ENCODE peak calls at places on chromosomes 1 and 21, in six cellular contexts. K, G, N, S, U and R are unnamed samples.

GRCh38 chr1:178189814-178190213 is 95.9 kb downstream of the RASAL2 start:
- DNase-seq in K (no peak), G (no peak), N (no peak), S (no peak), U (peak), R (no peak)

GRCh38 chr1:203534526-203534925 is 40.6 kb downstream of the OPTC start:
- DNase-seq in K (no peak), G (no peak), N (no peak), S (no peak), U (no peak), R (peak)

GRCh38 chr1:201711101-201711597 is 117.8 kb upstream of the IPO9 start:
- DNase-seq in K (no peak), G (no peak), N (no peak), S (no peak), U (no peak), R (peak)

GRCh38 chr1:24411963-24412362 is 1.6 kb downstream of the STPG1 start:
- DNase-seq in K (no peak), G (no peak), N (no peak), S (no peak), U (no peak), R (no peak)

GRCh38 chr1:205091043-205091740 is 6.9 kb upstream of the TMEM81 start:
- DNase-seq in K (no peak), G (no peak), N (no peak), S (no peak), U (peak), R (no peak)

GRCh38 chr21:25934771-25935224 is 200.0 kb downstream of the GABPA start:
- DNase-seq in K (no peak), G (peak), N (peak), S (peak), U (peak), R (peak)

GRCh38 chr1:94237291-94238226 is at the start of gene ARHGAP29:
- DNase-seq in K (peak), G (no peak), N (peak), S (peak), U (peak), R (peak)

GRCh38 chr1:76868916-76869315 is 1.6 kb downstream of the ST6GALNAC5 start:
- DNase-seq in K (no peak), G (no peak), N (no peak), S (no peak), U (no peak), R (no peak)

GRCh38 chr1:218368686-218369085 is 23.6 kb downstream of the TGFB2 start:
- DNase-seq in K (no peak), G (no peak), N (no peak), S (no peak), U (no peak), R (no peak)

GRCh38 chr1:1208713-1209433 is 2.5 kb upstream of the TNFRSF18 start:
- DNase-seq in K (no peak), G (no peak), N (no peak), S (peak), U (peak), R (no peak)

GRCh38 chr1:32349211-32349708 is 13.0 kb downstream of the FAM229A start:
- DNase-seq in K (no peak), G (no peak), N (no peak), S (no peak), U (peak), R (peak)

GRCh38 chr1:111334169-111334568 is 43.5 kb downstream of the CHIA start:
- DNase-seq in K (peak), G (no peak), N (peak), S (no peak), U (peak), R (no peak)

GRCh38 chr1:55311057-55311631 is 96.0 kb upstream of the USP24 start:
- DNase-seq in K (no peak), G (no peak), N (no peak), S (no peak), U (no peak), R (no peak)

GRCh38 chr1:87329051-87329755 is 523 bp downstream of the LMO4 start:
- DNase-seq in K (no peak), G (no peak), N (peak), S (peak), U (peak), R (peak)

GRCh38 chr1:37922767-37923550 is 23.9 kb downstream of the INPP5B start:
- DNase-seq in K (no peak), G (no peak), N (no peak), S (no peak), U (peak), R (no peak)

GRCh38 chr1:198064181-198064580 is 92.6 kb upstream of the NEK7 start:
- DNase-seq in K (no peak), G (no peak), N (no peak), S (no peak), U (no peak), R (no peak)

GRCh38 chr1:226526801-226527595 is 21.6 kb upstream of the STUM start:
- DNase-seq in K (no peak), G (no peak), N (peak), S (no peak), U (no peak), R (no peak)

GRCh38 chr1:228154685-228155571 is 5.2 kb downstream of the GJC2 start:
- DNase-seq in K (no peak), G (no peak), N (no peak), S (peak), U (no peak), R (peak)

GRCh38 chr21:14013056-14013603 is 197.6 kb downstream of the LIPI start:
- DNase-seq in K (no peak), G (no peak), N (no peak), S (no peak), U (no peak), R (peak)

DNA sequence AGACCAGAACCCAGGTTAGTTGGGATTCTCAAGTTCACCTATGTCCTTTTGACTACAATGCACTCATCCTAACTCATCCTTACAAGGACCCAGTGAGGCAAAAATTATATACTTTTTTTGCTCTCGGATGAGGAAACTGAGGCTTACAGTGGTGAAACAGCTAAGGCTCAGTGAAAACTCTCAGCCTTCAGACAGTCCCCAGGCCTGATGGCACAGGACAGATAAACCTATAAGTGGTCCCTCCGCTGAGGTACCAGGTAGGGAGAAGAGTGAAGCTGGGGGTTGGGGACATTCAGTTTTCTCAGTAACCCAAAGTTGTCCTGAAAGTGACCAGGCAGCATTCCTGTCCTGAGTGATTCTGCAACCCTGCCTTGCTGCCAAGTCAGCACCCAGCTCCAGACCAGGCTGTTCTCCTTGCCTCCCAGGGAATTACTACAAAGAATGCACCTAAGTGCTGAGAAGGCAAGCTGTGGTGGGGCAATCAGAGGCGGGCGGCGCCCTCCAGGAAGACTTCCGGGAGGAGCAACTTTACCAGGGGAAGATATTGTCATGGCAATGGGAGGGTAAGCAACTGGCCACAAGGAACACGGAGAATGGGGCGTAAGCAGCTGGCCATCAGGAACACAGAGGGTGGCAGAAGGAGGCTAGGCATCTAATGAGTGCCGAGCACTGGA is 4.6 kb downstream of the TENT5B start:
- DNase-seq in K (no peak), G (no peak), N (peak), S (no peak), U (no peak), R (no peak)
- TF ChIP-seq POLR2AphosphoS5 in K (no peak), G (no peak), N (peak), S (no peak), U (no peak), R (peak)

GRCh38 chr1:119617751-119618691 is 30.0 kb downstream of the ZNF697 start:
- DNase-seq in K (no peak), G (no peak), N (peak), S (no peak), U (no peak), R (no peak)

GRCh38 chr1:119611701-119612113 is 36.4 kb downstream of the ZNF697 start:
- DNase-seq in K (peak), G (peak), N (peak), S (peak), U (peak), R (peak)

DNA sequence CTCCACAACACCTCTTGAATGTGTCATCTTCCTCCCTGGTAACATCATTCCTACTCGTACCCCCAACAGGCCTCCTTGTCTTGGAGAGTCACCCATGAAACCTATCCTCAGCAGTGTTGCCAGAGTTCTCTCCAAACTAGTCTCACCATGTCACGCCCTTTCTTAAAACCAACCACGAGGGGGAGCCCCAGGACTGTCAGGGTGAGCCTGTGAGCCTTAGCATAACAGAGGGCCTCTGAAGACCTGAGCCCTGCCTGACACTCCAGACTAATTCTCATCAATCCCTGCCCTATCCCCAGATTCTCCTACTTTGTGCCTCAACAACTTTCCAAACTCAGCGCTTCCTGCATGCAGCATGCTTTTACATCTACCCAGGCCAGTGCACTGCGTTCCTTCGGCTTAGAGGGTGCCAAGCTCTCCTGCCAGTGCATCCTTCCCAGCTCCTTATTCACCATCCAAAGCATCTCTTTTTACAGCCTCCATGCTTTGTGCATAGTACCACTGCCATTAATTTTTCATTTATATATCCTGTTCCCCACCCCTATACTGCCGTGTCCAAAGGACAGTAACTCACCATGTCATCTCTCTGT is 34.2 kb downstream of the ZNF697 start:
- DNase-seq in K (no peak), G (peak), N (peak), S (peak), U (peak), R (peak)
- TF ChIP-seq POLR2AphosphoS5 in K (no peak), G (no peak), N (no peak), S (no peak), U (no peak), R (no peak)

DNA sequence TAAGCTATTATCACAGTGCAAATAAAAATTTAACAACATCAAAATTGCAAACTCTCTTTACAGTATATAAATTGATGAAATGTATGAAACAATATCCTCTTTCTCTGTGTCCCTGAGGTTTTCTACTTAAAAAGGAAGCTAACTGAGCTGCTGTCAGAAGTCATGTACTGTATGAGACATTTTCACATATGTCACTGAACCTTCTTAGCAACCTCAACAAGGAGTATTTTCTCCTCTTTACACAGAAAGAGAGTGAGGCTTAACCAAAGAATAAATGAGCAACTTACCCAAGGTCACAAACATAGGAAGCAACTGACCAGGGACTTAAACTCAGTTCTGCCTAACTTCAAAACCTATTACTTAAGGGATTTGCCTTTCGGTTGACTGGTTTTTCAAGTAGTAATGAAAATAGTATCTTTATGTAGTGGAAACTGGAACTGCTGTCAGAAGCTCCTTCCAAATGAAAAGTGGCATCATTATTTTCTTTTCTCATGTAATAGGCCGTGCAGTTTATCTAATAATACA is 288.9 kb downstream of the LRRIQ3 start:
- DNase-seq in K (no peak), G (no peak), N (no peak), S (no peak), U (no peak), R (no peak)
- TF ChIP-seq POLR2AphosphoS5 in K (no peak), G (no peak), N (no peak), S (no peak), U (no peak), R (no peak)

DNA sequence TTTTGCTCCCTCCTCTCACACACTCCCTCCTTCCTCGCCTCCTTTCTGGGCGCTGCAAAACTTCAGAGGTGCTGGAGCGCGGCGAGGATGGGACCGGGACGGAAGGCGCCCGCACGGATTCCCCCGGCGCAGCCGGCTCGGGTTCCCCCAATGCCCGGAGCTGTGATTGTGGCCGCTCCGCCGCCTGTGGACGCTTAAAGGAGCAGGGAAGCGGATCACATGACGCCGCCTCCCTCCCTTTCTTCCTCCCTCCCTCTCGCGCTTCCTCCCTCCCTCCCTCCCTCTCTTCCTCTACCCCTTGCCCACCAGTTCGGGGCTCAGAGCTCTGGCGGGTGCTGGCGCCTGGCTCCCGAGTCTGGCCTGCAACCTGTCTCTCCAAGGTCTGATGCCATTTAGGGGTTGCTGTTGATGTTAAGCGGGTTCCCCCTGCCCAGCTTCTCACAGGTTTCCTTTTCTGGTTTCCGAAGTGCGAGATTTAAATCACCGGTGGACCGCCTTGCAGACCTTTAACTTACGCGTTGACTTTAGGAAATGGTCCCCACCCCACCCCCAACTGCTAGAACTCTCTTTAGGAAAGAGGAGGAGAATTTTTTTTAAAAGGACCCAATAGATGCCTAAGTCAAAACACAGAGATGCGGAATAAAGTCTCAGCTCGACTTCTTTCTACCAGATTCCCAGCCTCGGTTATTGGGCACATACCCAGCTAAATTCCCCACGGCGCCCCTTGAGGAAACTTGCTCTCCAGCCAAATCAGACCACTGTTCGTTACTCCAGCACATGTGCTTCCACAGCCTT is at the start of gene WLS:
- DNase-seq in K (no peak), G (no peak), N (peak), S (peak), U (peak), R (peak)
- TF ChIP-seq POLR2AphosphoS5 in K (no peak), G (no peak), N (peak), S (no peak), U (no peak), R (peak)

GRCh38 chr1:2541619-2542246 is 11.7 kb upstream of the HES5 start:
- DNase-seq in K (no peak), G (no peak), N (peak), S (no peak), U (no peak), R (no peak)
- TF ChIP-seq POLR2AphosphoS5 in K (no peak), G (no peak), N (no peak), S (no peak), U (no peak), R (no peak)

DNA sequence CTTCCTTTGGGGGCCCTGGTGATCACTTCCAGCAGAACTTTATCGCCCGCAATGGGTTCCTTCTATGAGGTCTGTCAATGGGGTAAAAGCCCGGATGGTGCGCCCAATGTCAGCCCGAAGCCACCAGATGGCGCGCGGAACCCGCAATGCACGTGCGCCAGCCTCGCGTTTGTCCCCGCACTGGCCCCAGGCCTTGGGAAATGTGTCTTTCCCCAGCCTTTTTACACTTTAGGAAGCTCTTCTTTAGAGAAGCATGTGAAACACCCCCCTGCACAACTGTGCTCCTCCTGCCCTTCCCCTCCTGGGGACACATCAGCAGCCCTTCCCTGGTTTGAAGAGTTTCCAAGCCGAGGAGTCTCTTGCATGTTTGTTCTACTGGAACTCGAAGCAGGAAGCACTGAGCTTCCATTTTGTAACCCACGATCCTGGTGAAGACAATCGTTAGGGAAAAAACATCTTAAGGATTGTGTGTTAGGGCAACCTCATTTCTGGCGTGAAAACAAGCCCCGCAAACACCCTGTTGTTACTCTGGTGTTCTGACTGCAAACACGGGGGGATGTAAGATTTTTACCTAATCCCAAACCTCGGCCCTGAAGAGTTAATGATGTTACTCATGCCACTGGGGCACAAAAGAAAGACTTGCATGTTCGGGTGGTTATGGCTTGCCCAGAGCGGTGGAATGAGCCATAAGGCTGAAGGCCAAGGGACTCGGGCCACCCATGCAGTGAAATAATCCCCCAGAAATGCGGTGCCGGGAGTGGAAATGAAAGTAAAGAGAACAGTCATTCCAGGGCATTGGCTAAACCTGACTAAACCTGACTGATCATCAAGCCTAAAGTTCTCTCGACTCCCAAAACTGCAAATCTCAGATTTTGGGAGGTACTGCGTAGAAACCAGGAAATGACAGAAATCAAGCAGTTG is 20.4 kb upstream of the TARBP1 start:
- DNase-seq in K (no peak), G (peak), N (peak), S (peak), U (peak), R (peak)
- TF ChIP-seq POLR2AphosphoS5 in K (no peak), G (peak), N (peak), S (no peak), U (peak), R (peak)